ENCODE peak calls at places on chromosomes 16 and 17, in ten cellular contexts. Z, J, S, T, B, W, O, E, X and G are unnamed samples. For H3K4me1, the result is how much of the 10 kb centered on the place peaks cover.

GRCh38 chr16:21563676-21564075 is 35.7 kb upstream of the METTL9 start:
- DNase-seq in E (no peak), X (no peak), S (peak), B (no peak), O (no peak), W (no peak), Z (no peak), J (no peak), T (no peak), G (no peak)

GRCh38 chr16:82880361-82880760 is 253.6 kb downstream of the CDH13 start:
- DNase-seq in Z (no peak), B (no peak), T (no peak), J (no peak), W (no peak), S (no peak), E (no peak), X (no peak), O (no peak), G (no peak)

GRCh38 chr16:69476920-69477418 is 52.5 kb downstream of the CYB5B start:
- DNase-seq in X (peak), Z (peak), S (no peak), J (no peak), B (peak), T (no peak), W (no peak), E (no peak), O (no peak), G (no peak)

GRCh38 chr16:10031473-10031872 is 150.8 kb downstream of the GRIN2A start:
- DNase-seq in E (no peak), O (no peak), J (peak), X (no peak), Z (no peak), W (no peak), S (no peak), T (no peak), B (no peak), G (no peak)

GRCh38 chr16:19809121-19809635 is 75.5 kb downstream of the GPRC5B start:
- DNase-seq in S (no peak), O (peak), J (no peak), Z (no peak), E (no peak), X (no peak), T (no peak), W (no peak), B (peak), G (no peak)

GRCh38 chr17:71948703-71949422 is 172.0 kb upstream of the SOX9 start:
- DNase-seq in J (no peak), X (peak), B (no peak), S (no peak), O (no peak), T (no peak), E (no peak), W (no peak), Z (no peak), G (no peak)

GRCh38 chr16:69381231-69381630 is 4.6 kb downstream of the TERF2 start:
- DNase-seq in B (peak), O (no peak), Z (no peak), S (no peak), W (no peak), E (no peak), J (no peak), X (no peak), T (no peak), G (no peak)

GRCh38 chr16:75265911-75266701 is 14.7 kb upstream of the BCAR1 start:
- DNase-seq in W (peak), O (peak), Z (peak), E (no peak), B (peak), T (peak), S (peak), X (peak), J (peak), G (no peak)

GRCh38 chr17:82424001-82424862 is 5.8 kb upstream of the OGFOD3 start:
- DNase-seq in S (no peak), O (no peak), B (peak), J (peak), X (peak), Z (no peak), W (peak), E (peak), T (no peak), G (peak)

GRCh38 chr17:28717578-28718316 is at the start of gene RAB34:
- DNase-seq in W (peak), S (peak), E (no peak), X (peak), O (peak), Z (peak), J (peak), T (peak), B (peak), G (no peak)

GRCh38 chr17:62178579-62178978 is 113.5 kb upstream of the MED13 start:
- DNase-seq in W (no peak), S (no peak), T (no peak), J (no peak), E (no peak), X (peak), Z (no peak), B (peak), O (no peak), G (no peak)

GRCh38 chr16:88769617-88770458 is 15.2 kb downstream of the PIEZO1 start:
- DNase-seq in T (peak), E (no peak), O (no peak), J (peak), S (no peak), Z (peak), X (peak), B (no peak), W (peak), G (no peak)

GRCh38 chr16:19524866-19525723 is 1.4 kb downstream of the CCP110 start:
- DNase-seq in O (no peak), J (no peak), S (no peak), W (peak), T (no peak), X (no peak), B (peak), E (no peak), Z (no peak), G (no peak)

GRCh38 chr16:11045846-11046245 is 101.5 kb downstream of the CLEC16A start:
- DNase-seq in E (no peak), J (peak), O (no peak), W (no peak), B (peak), S (no peak), T (no peak), X (peak), Z (no peak), G (no peak)

GRCh38 chr16:88782454-88783390 is 2.3 kb downstream of the PIEZO1 start:
- DNase-seq in X (peak), J (no peak), Z (no peak), T (no peak), S (peak), B (peak), W (no peak), O (no peak), E (no peak), G (peak)

GRCh38 chr16:24208710-24209109 is 47.4 kb upstream of the CACNG3 start:
- DNase-seq in O (no peak), B (no peak), W (peak), S (no peak), E (no peak), X (no peak), T (no peak), J (peak), Z (no peak), G (no peak)

GRCh38 chr16:68596266-68596665 is 48.8 kb upstream of the CDH3 start:
- DNase-seq in B (no peak), E (no peak), X (no peak), J (no peak), W (no peak), Z (no peak), T (no peak), O (no peak), S (no peak), G (no peak)

GRCh38 chr17:72614871-72615626 is 477.4 kb downstream of the SLC39A11 start:
- DNase-seq in S (no peak), E (no peak), O (no peak), Z (peak), X (no peak), T (no peak), J (peak), B (peak), W (peak), G (no peak)

GRCh38 chr17:72536788-72537187 is 416.0 kb downstream of the SOX9 start:
- DNase-seq in S (no peak), J (no peak), Z (no peak), W (no peak), E (no peak), T (no peak), O (no peak), X (no peak), B (no peak), G (no peak)

GRCh38 chr17:64984776-64985521 is 65.7 kb upstream of the LRRC37A3 start:
- DNase-seq in X (peak), J (no peak), W (no peak), E (peak), T (no peak), Z (no peak), B (peak), S (no peak), O (no peak), G (peak)

GRCh38 chr16:82043680-82044584 is 8.9 kb downstream of the HSD17B2 start:
- DNase-seq in S (no peak), O (no peak), J (no peak), E (no peak), Z (no peak), T (no peak), W (peak), X (peak), B (peak), G (no peak)

GRCh38 chr16:82855471-82855870 is 228.7 kb downstream of the CDH13 start:
- DNase-seq in E (no peak), O (no peak), S (no peak), W (no peak), J (no peak), B (no peak), Z (no peak), X (peak), T (no peak), G (no peak)

GRCh38 chr17:7478276-7479138 is 924 bp downstream of the ZBTB4 start:
- DNase-seq in O (peak), W (peak), E (peak), J (peak), S (peak), T (peak), B (peak), Z (peak), X (peak), G (peak)

GRCh38 chr17:15510361-15510760 is 42.9 kb upstream of the CDRT4 start:
- DNase-seq in E (no peak), B (peak), X (peak), O (no peak), T (no peak), W (no peak), Z (no peak), J (no peak), S (peak), G (no peak)

GRCh38 chr16:86303787-86304685 is 206.3 kb upstream of the FOXF1 start:
- DNase-seq in S (no peak), E (no peak), T (no peak), X (no peak), B (peak), Z (no peak), O (no peak), J (peak), W (no peak), G (no peak)

GRCh38 chr17:246226-246625 is 64.8 kb upstream of the DOC2B start:
- DNase-seq in T (no peak), Z (no peak), E (no peak), W (no peak), X (no peak), B (no peak), J (no peak), O (peak), S (no peak), G (no peak)

GRCh38 chr17:54898576-54898975 is 2.1 kb upstream of the TOM1L1 start:
- DNase-seq in X (no peak), Z (no peak), O (no peak), B (no peak), E (no peak), S (no peak), W (no peak), J (no peak), T (no peak), G (no peak)

GRCh38 chr17:19546289-19547065 is 12.8 kb downstream of the SLC47A1 start:
- DNase-seq in Z (no peak), T (peak), J (peak), X (peak), O (peak), W (peak), S (no peak), E (no peak), B (no peak), G (no peak)

GRCh38 chr16:67145746-67146145 is 5.1 kb downstream of the B3GNT9 start:
- DNase-seq in O (no peak), X (no peak), W (no peak), J (no peak), Z (no peak), B (no peak), T (no peak), S (no peak), E (no peak), G (no peak)

DNA sequence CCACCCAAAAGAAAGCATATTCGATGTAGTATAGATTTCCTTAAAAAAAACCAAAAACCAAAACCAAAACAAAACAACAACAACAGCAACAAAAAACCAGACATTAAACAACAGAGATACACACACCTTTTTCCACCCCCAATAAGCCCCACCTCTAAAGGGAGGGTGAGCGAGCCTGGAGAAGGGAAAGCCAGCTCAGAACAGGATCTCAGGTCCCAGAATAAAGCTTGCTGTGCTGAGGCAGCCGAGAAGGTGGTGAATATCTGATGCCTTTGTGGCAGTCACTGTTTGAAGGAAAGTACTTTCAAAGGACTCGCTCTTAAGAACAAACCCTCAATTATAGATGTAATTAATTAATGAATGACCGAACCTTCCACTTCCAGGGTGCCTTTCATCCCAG is 470 bp downstream of the KRT23 start:
- DNase-seq in S (no peak), Z (no peak), J (peak), B (no peak), T (no peak), O (no peak), E (no peak), X (no peak), W (peak), G (no peak)
- H3K4me1 ChIP-seq in S (under half), Z (under half), J (under half), B (under half), T (under half), O (under half), E (under half), X (under half), W (under half), G (under half)

DNA sequence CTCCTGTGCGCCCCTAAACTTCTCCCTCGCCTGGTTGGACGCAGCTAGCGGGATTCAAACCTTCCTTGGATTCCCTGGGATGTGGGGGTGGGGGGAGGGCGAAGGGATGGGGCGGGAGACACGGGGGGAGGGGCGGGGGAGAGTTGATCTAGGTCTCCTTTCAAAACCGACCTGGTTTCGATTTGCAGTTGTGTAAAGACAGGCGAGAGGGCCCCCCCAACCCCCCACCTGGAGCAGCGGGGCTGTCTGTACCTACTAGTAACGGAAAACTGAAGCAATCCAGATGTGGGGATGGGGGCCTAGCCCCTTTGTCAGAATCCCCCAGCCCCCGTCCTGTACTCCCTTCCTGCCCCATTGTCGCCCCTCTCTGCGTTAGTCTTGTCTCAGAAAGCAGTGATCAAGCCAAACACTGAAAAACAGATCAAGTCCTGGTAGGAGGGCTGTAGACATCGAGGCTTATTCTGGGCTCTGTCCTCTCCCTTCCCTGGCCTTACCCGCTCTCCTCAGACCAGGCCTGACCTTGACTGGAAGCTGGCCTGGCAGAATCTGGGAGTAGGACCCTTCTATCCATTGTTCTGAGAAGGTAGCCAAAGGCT is 902 bp downstream of the DLX4 start:
- DNase-seq in X (no peak), T (no peak), B (no peak), O (no peak), S (no peak), J (peak), E (no peak), W (no peak), Z (no peak), G (no peak)
- H3K4me3 ChIP-seq in X (no peak), T (no peak), B (no peak), O (peak), S (peak), J (no peak), E (peak), W (peak), Z (peak), G (peak)

GRCh38 chr17:44900894-44901293 is 1.6 kb upstream of the EFTUD2 start:
- DNase-seq in X (peak), W (no peak), B (peak), E (no peak), S (no peak), Z (no peak), O (no peak), T (no peak), J (no peak), G (no peak)

GRCh38 chr17:44903012-44903685 is 3.9 kb upstream of the EFTUD2 start:
- DNase-seq in J (no peak), W (no peak), X (no peak), O (no peak), S (no peak), Z (no peak), E (no peak), T (no peak), B (no peak), G (no peak)

GRCh38 chr17:44902135-44902760 is 3.0 kb upstream of the EFTUD2 start:
- DNase-seq in E (no peak), W (no peak), J (no peak), O (no peak), T (no peak), B (no peak), X (no peak), S (no peak), Z (no peak), G (no peak)

GRCh38 chr17:44899074-44899782 is at the start of gene EFTUD2:
- DNase-seq in T (peak), E (peak), J (peak), Z (peak), X (peak), B (peak), O (peak), W (peak), S (peak), G (peak)

GRCh38 chr17:44901323-44901965 is 2.2 kb upstream of the EFTUD2 start:
- DNase-seq in X (peak), O (no peak), S (no peak), W (no peak), Z (no peak), B (peak), J (no peak), T (no peak), E (no peak), G (no peak)
- H3K4me1 ChIP-seq in X (under half), O (under half), S (under half), W (under half), Z (half or more), B (under half), J (under half), T (under half), E (under half), G (under half)

GRCh38 chr17:5225668-5226457 is 8.8 kb downstream of the SCIMP start:
- DNase-seq in T (no peak), Z (no peak), O (no peak), B (no peak), X (no peak), E (no peak), S (no peak), J (no peak), W (no peak), G (no peak)

DNA sequence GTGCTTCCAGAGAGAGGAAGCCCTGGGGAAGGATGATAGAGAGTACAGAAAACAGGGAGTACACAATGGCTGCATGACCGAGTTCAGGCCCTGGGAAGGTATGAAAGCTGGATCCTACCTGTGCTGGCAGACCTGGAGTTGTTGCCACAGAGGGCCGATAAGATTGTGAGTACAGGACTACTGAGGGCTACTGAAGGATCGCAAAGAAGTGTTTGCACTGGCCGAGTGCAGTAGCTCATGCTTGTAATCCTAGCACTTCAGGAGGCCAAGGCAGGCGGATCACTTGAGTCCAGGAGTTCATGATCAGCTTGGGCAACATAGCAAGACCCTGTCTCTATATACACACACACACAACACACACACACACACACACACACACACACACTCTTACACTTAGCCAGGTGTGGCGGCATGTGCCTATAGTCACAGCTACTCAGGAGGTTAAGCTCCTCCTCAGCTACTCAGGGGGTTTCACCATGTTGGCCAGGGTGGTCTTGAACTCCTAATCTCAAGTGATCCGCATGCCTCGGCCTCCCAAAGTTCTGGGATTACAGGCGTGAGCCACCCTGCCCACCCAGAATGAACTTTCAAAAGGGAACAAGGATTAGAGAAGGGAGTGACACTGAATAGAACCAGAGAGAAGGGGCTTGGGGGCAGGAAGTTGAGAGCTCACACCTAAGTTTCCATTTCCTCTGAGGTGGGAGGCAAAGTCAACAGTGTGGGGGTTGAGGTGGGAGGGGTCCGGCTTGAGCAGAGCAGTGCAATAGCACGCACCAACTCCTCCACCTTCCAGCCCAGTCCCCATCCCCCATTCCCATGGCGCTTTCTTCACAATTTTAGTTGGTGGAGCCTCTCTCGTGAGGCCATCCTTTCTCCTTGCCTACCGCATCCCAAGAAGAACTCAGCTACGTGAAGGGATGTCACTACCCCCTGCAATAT is 7.5 kb downstream of the SCIMP start:
- DNase-seq in X (no peak), O (no peak), T (peak), W (no peak), Z (no peak), B (no peak), J (no peak), E (peak), S (no peak), G (no peak)
- H3K4me3 ChIP-seq in X (no peak), O (no peak), T (no peak), W (no peak), Z (no peak), B (no peak), J (no peak), E (peak), S (no peak), G (no peak)

GRCh38 chr17:39306509-39307212 is 80.9 kb upstream of the STAC2 start:
- DNase-seq in W (no peak), S (no peak), E (no peak), Z (no peak), J (no peak), X (peak), B (peak), T (no peak), O (no peak), G (no peak)
- H3K4me1 ChIP-seq in W (under half), S (under half), E (under half), Z (under half), J (under half), X (under half), B (under half), T (under half), O (under half), G (under half)

GRCh38 chr17:31487648-31488263 is 96.3 kb downstream of the RAB11FIP4 start:
- DNase-seq in X (peak), T (peak), Z (peak), W (peak), O (peak), B (peak), E (peak), S (peak), J (peak), G (peak)
- H3K4me3 ChIP-seq in X (peak), T (peak), Z (peak), W (peak), O (peak), B (peak), E (peak), S (peak), J (peak), G (peak)